ENCODE peak calls at places on chromosome 11, in seven cellular contexts. One of them, this sample, is unnamed.
A peak's percentile ranks its signal among the peaks of the same experiment; 100 is the strongest.

GRCh38 chr11:104060004-104060403 is 23.6 kb downstream of the DDI1 start:
- DNase-seq in cardiac muscle cell: no peak
- DNase-seq in suprapubic skin: no peak
- DNase-seq in heart right ventricle: no peak
- DNase-seq in adrenal gland: peak; percentile 59
- DNase-seq in Panc1: no peak
- DNase-seq in colonic mucosa: no peak
- DNase-seq in this sample: no peak

GRCh38 chr11:120317689-120318195 is 7.4 kb upstream of the TLCD5 start:
- DNase-seq in suprapubic skin: no peak
- DNase-seq in heart right ventricle: no peak
- DNase-seq in Panc1: no peak
- DNase-seq in cardiac muscle cell: no peak
- DNase-seq in adrenal gland: peak; percentile 42
- DNase-seq in colonic mucosa: no peak
- DNase-seq in this sample: no peak

GRCh38 chr11:19713221-19714092 is 820 bp downstream of the NAV2 start:
- DNase-seq in suprapubic skin: no peak
- DNase-seq in colonic mucosa: no peak
- DNase-seq in adrenal gland: no peak
- DNase-seq in cardiac muscle cell: peak; percentile 9
- DNase-seq in heart right ventricle: no peak
- DNase-seq in Panc1: no peak
- DNase-seq in this sample: no peak

GRCh38 chr11:78379039-78379670 is 38.5 kb downstream of the GAB2 start:
- DNase-seq in adrenal gland: no peak
- DNase-seq in colonic mucosa: no peak
- DNase-seq in Panc1: no peak
- DNase-seq in suprapubic skin: no peak
- DNase-seq in cardiac muscle cell: peak; percentile 27
- DNase-seq in heart right ventricle: no peak
- DNase-seq in this sample: no peak

GRCh38 chr11:92658733-92659132 is 310.7 kb upstream of the MTNR1B start:
- DNase-seq in heart right ventricle: no peak
- DNase-seq in Panc1: no peak
- DNase-seq in colonic mucosa: no peak
- DNase-seq in cardiac muscle cell: no peak
- DNase-seq in suprapubic skin: no peak
- DNase-seq in adrenal gland: no peak
- DNase-seq in this sample: no peak

GRCh38 chr11:100730266-100730665 is 43.2 kb downstream of the ARHGAP42 start:
- DNase-seq in heart right ventricle: no peak
- DNase-seq in colonic mucosa: no peak
- DNase-seq in cardiac muscle cell: no peak
- DNase-seq in suprapubic skin: no peak
- DNase-seq in adrenal gland: no peak
- DNase-seq in Panc1: no peak
- DNase-seq in this sample: no peak

GRCh38 chr11:58127350-58127749 is 2.0 kb upstream of the OR9I1 start:
- DNase-seq in adrenal gland: no peak
- DNase-seq in suprapubic skin: no peak
- DNase-seq in Panc1: no peak
- DNase-seq in cardiac muscle cell: no peak
- DNase-seq in colonic mucosa: no peak
- DNase-seq in heart right ventricle: no peak
- DNase-seq in this sample: no peak

GRCh38 chr11:125404811-125405481 is 91.1 kb downstream of the FEZ1 start:
- DNase-seq in adrenal gland: peak; percentile 84
- DNase-seq in colonic mucosa: peak; percentile 61
- DNase-seq in suprapubic skin: peak; percentile 85
- DNase-seq in Panc1: peak; percentile 46
- DNase-seq in heart right ventricle: peak; percentile 73
- DNase-seq in cardiac muscle cell: peak; percentile 77
- DNase-seq in this sample: peak; percentile 38

DNA sequence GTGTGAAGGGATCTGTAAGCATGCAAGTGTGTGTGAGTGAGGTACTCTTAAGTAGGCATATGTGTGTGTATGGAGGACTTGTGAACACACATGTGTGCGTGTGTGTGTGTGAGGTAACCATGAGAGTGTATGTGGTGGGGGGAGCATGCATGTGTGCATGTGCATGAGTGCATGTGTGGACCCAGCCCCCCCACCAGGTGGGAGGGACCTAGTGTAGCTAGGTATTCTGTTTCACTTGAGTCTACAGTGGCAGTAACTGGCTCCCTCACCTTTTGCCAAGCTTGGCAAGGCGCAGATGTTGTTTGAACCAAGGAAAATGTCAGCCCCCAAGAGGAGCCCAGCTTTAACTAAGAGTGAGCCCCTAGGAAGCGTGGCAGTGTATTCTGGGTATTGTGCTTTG is 582.6 kb downstream of the BUD13 start:
- DNase-seq in cardiac muscle cell: no peak
- DNase-seq in suprapubic skin: no peak
- DNase-seq in heart right ventricle: no peak
- DNase-seq in colonic mucosa: no peak
- DNase-seq in Panc1: no peak
- DNase-seq in adrenal gland: no peak
- DNase-seq in this sample: no peak
- TF ChIP-seq CTCF in cardiac muscle cell: no peak
- TF ChIP-seq CTCF in suprapubic skin: no peak
- TF ChIP-seq CTCF in heart right ventricle: no peak
- TF ChIP-seq CTCF in colonic mucosa: no peak
- TF ChIP-seq CTCF in Panc1: no peak
- TF ChIP-seq CTCF in adrenal gland: no peak
- TF ChIP-seq CTCF in this sample: no peak

DNA sequence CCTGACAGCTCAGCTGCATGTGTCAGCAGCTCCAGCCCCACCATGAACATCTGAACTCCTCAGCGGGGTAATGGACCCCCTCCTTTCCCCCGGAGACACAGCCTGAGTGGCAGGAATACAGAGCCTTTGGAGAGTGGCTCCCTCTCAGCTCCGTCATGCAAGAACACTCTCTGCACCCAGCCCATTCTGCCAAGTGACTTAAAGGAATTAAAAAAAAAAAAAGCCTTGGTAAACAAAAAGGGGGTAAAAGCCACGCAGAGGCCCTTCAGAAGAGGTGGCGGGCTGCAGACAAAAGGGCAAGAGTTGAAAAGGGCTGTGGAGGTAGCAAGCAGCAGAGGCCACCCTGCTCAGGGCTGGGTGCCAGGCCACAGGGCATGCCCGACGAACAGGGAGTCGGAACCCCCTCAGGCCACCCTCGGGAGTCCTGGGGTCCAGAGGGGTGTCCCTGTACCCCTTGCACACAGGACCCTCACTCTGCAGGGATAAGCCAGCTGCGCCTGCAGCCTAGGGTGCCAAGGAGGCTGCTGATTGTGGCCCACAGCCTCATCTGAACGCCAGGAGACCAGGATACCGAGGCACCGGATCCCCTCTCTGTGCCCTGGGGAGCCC is 62.4 kb downstream of the MACROD1 start:
- DNase-seq in heart right ventricle: no peak
- DNase-seq in suprapubic skin: no peak
- DNase-seq in colonic mucosa: no peak
- DNase-seq in adrenal gland: no peak
- DNase-seq in cardiac muscle cell: no peak
- DNase-seq in Panc1: no peak
- DNase-seq in this sample: no peak
- H3K4me1 ChIP-seq in heart right ventricle: no peaks in the 10 kb centered on the region
- H3K4me1 ChIP-seq in suprapubic skin: peaks cover 13% of the 10 kb centered on the region
- H3K4me1 ChIP-seq in colonic mucosa: no peaks in the 10 kb centered on the region
- H3K4me1 ChIP-seq in adrenal gland: no peaks in the 10 kb centered on the region
- H3K4me1 ChIP-seq in cardiac muscle cell: no peaks in the 10 kb centered on the region
- H3K4me1 ChIP-seq in Panc1: no peaks in the 10 kb centered on the region
- H3K4me1 ChIP-seq in this sample: no peaks in the 10 kb centered on the region

DNA sequence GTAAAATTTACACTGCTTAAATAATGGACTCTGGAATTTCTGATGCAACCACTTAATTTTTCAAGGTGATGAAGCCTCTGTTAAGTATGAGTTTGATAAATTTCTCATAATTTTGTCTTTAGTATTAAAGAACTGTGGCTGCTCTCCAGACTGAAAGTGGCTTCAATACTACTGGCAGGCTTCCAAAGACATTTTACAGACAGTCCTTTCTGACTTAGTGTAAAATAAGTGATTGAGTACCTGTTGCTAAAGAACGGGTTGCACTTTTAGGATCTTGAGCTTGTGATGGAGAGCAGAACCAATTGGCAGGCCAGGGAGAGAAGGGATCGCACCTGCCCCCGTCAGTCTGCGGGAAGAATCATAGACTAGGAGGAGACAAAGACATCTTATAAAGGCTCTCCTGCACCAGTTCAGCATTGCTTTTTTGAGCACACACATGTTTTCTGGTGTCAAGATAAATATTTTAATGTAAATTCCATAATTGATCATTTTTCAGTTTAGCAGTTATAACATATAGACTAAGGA is 4.4 kb downstream of the NCAM1 start:
- DNase-seq in Panc1: no peak
- DNase-seq in adrenal gland: no peak
- DNase-seq in cardiac muscle cell: peak; percentile 21
- DNase-seq in colonic mucosa: no peak
- DNase-seq in heart right ventricle: no peak
- DNase-seq in suprapubic skin: no peak
- DNase-seq in this sample: no peak
- H3K27me3 ChIP-seq in Panc1: peaks cover 30% of the 10 kb centered on the region
- H3K27me3 ChIP-seq in adrenal gland: peaks cover 6% of the 10 kb centered on the region
- H3K27me3 ChIP-seq in cardiac muscle cell: no peaks in the 10 kb centered on the region
- H3K27me3 ChIP-seq in colonic mucosa: peaks cover 33% of the 10 kb centered on the region
- H3K27me3 ChIP-seq in heart right ventricle: peaks cover 40% of the 10 kb centered on the region
- H3K27me3 ChIP-seq in suprapubic skin: peaks cover 67% of the 10 kb centered on the region
- H3K27me3 ChIP-seq in this sample: peaks cover 2% of the 10 kb centered on the region

DNA sequence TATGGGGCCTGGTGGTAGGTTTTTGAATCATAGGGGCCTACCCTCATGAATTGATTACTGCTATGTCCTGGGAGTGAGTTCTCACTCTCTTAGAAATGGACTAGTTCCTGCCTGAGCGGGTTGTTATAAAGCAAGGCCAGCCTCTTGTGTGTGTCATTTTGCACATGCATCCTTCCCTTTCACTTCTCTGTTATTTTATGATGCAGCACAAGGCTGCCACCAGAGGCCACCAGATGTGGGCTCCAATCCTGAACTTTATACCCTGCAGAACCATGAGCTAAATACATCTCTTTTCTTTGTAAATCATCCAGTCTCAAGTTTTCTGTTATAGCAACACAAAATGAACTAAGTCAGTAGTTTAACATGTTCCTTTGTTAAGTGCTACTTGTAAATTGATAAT is 251.4 kb downstream of the BLID start:
- DNase-seq in heart right ventricle: no peak
- DNase-seq in cardiac muscle cell: no peak
- DNase-seq in adrenal gland: no peak
- DNase-seq in Panc1: no peak
- DNase-seq in colonic mucosa: no peak
- DNase-seq in suprapubic skin: no peak
- DNase-seq in this sample: no peak
- TF ChIP-seq CTCF in heart right ventricle: peak; percentile 19
- TF ChIP-seq CTCF in cardiac muscle cell: peak; percentile 5
- TF ChIP-seq CTCF in adrenal gland: no peak
- TF ChIP-seq CTCF in Panc1: peak; percentile 17
- TF ChIP-seq CTCF in colonic mucosa: no peak
- TF ChIP-seq CTCF in suprapubic skin: no peak
- TF ChIP-seq CTCF in this sample: no peak

GRCh38 chr11:382081-382643 is 11.8 kb upstream of the PKP3 start:
- DNase-seq in suprapubic skin: no peak
- DNase-seq in heart right ventricle: no peak
- DNase-seq in Panc1: no peak
- DNase-seq in cardiac muscle cell: no peak
- DNase-seq in colonic mucosa: no peak
- DNase-seq in adrenal gland: no peak
- DNase-seq in this sample: no peak

GRCh38 chr11:380996-381395 is 11.7 kb downstream of the B4GALNT4 start:
- DNase-seq in Panc1: no peak
- DNase-seq in cardiac muscle cell: no peak
- DNase-seq in suprapubic skin: no peak
- DNase-seq in heart right ventricle: no peak
- DNase-seq in adrenal gland: no peak
- DNase-seq in colonic mucosa: no peak
- DNase-seq in this sample: no peak

GRCh38 chr11:380491-380890 is 11.2 kb downstream of the B4GALNT4 start:
- DNase-seq in suprapubic skin: no peak
- DNase-seq in Panc1: no peak
- DNase-seq in adrenal gland: no peak
- DNase-seq in heart right ventricle: no peak
- DNase-seq in cardiac muscle cell: no peak
- DNase-seq in colonic mucosa: no peak
- DNase-seq in this sample: no peak

GRCh38 chr11:380095-380480 is 10.8 kb downstream of the B4GALNT4 start:
- DNase-seq in colonic mucosa: no peak
- DNase-seq in Panc1: no peak
- DNase-seq in heart right ventricle: no peak
- DNase-seq in cardiac muscle cell: no peak
- DNase-seq in adrenal gland: no peak
- DNase-seq in suprapubic skin: no peak
- DNase-seq in this sample: no peak

GRCh38 chr11:381501-382072 is 12.3 kb downstream of the B4GALNT4 start:
- DNase-seq in adrenal gland: no peak
- DNase-seq in cardiac muscle cell: no peak
- DNase-seq in suprapubic skin: no peak
- DNase-seq in heart right ventricle: no peak
- DNase-seq in colonic mucosa: no peak
- DNase-seq in Panc1: no peak
- DNase-seq in this sample: no peak
- H3K4me1 ChIP-seq in adrenal gland: no peaks in the 10 kb centered on the region
- H3K4me1 ChIP-seq in cardiac muscle cell: no peaks in the 10 kb centered on the region
- H3K4me1 ChIP-seq in suprapubic skin: no peaks in the 10 kb centered on the region
- H3K4me1 ChIP-seq in heart right ventricle: no peaks in the 10 kb centered on the region
- H3K4me1 ChIP-seq in colonic mucosa: no peaks in the 10 kb centered on the region
- H3K4me1 ChIP-seq in Panc1: no peaks in the 10 kb centered on the region
- H3K4me1 ChIP-seq in this sample: peaks cover 7% of the 10 kb centered on the region

DNA sequence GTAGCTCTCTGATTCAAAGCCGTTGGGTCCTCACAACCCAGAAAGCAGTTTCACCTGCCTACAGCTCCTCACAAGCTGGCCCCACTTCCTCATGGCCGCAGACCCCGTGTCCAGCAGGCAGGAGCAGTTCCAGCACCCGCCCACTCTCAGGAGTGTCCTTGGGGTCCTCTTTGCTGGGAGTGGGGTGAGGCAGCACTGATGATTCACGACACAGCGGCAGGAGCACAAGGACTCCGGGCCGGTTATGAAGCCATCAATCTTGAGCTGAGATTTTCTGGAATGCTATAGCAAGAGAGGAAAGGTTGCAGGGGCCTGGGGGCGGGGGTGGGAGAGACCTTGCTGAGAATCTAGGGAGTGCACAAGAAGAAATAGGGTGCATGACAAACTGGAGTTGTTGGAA is 311.2 kb downstream of the NXPE2 start:
- DNase-seq in Panc1: no peak
- DNase-seq in colonic mucosa: no peak
- DNase-seq in heart right ventricle: no peak
- DNase-seq in adrenal gland: peak; percentile 59
- DNase-seq in cardiac muscle cell: no peak
- DNase-seq in suprapubic skin: no peak
- DNase-seq in this sample: no peak
- H3K27me3 ChIP-seq in Panc1: no peaks in the 10 kb centered on the region
- H3K27me3 ChIP-seq in colonic mucosa: no peaks in the 10 kb centered on the region
- H3K27me3 ChIP-seq in heart right ventricle: no peaks in the 10 kb centered on the region
- H3K27me3 ChIP-seq in adrenal gland: no peaks in the 10 kb centered on the region
- H3K27me3 ChIP-seq in cardiac muscle cell: no peaks in the 10 kb centered on the region
- H3K27me3 ChIP-seq in suprapubic skin: no peaks in the 10 kb centered on the region
- H3K27me3 ChIP-seq in this sample: no peaks in the 10 kb centered on the region